ENCODE peak calls at places on chromosomes 6 and 20, in six cellular contexts. C, L, I, S, V and Q are unnamed samples.

GRCh38 chr20:19820520-19821211 is 62.6 kb downstream of the RIN2 start:
- DNase-seq in L (no peak), V (no peak), C (peak; percentile 75), S (no peak), I (no peak), Q (no peak)

GRCh38 chr20:64145458-64146300 is 18.6 kb upstream of the MYT1 start:
- DNase-seq in L (no peak), I (no peak), C (no peak), S (no peak), V (no peak), Q (peak; percentile 26)

GRCh38 chr6:12136905-12137304 is 124.8 kb downstream of the HIVEP1 start:
- DNase-seq in I (no peak), C (peak; percentile 27), L (no peak), V (no peak), S (no peak), Q (no peak)

GRCh38 chr20:63235399-63235983 is at the start of gene BIRC7:
- DNase-seq in L (no peak), C (no peak), I (no peak), S (no peak), V (no peak), Q (no peak)

GRCh38 chr6:10954590-10955010 is 67.7 kb downstream of the SYCP2L start:
- DNase-seq in C (peak; percentile 89), V (peak; percentile 75), S (peak; percentile 72), L (peak; percentile 48), I (peak; percentile 77), Q (peak; percentile 87)

GRCh38 chr20:41587956-41588355 is 30.2 kb downstream of the CHD6 start:
- DNase-seq in I (no peak), S (no peak), C (no peak), L (no peak), V (no peak), Q (no peak)

GRCh38 chr6:166834049-166834448 is 122.3 kb downstream of the RNASET2 start:
- DNase-seq in C (no peak), I (no peak), V (no peak), S (no peak), L (no peak), Q (no peak)

GRCh38 chr20:5156670-5157448 is 30.1 kb downstream of the CDS2 start:
- DNase-seq in L (no peak), I (no peak), V (no peak), C (no peak), S (no peak), Q (no peak)

GRCh38 chr6:118596774-118597332 is 48.8 kb downstream of the PLN start:
- DNase-seq in L (no peak), I (no peak), V (no peak), C (no peak), S (no peak), Q (no peak)

GRCh38 chr6:159941286-159942113 is 27.4 kb upstream of the IGF2R start:
- DNase-seq in I (no peak), L (no peak), V (no peak), C (peak; percentile 38), S (no peak), Q (no peak)

GRCh38 chr6:168623736-168624135 is 182.8 kb downstream of the SMOC2 start:
- DNase-seq in V (no peak), L (no peak), I (no peak), S (no peak), C (no peak), Q (no peak)

GRCh38 chr6:141418076-141418475 is 714.6 kb upstream of the GJE1 start:
- DNase-seq in C (no peak), L (no peak), I (no peak), V (no peak), S (no peak), Q (no peak)

GRCh38 chr20:62782149-62782892 is 14.0 kb upstream of the MRGBP start:
- DNase-seq in C (peak; percentile 64), S (no peak), V (no peak), L (no peak), I (no peak), Q (no peak)

GRCh38 chr6:23013776-23014175 is 444.4 kb downstream of the HDGFL1 start:
- DNase-seq in V (no peak), S (no peak), I (no peak), L (no peak), C (no peak), Q (no peak)

GRCh38 chr20:1619861-1620444 is at the start of gene SIRPB1:
- DNase-seq in L (no peak), S (no peak), I (no peak), V (no peak), C (peak; percentile 0), Q (no peak)

GRCh38 chr6:168546173-168546572 is 105.2 kb downstream of the SMOC2 start:
- DNase-seq in S (no peak), C (no peak), V (no peak), L (no peak), I (peak; percentile 76), Q (peak; percentile 53)

GRCh38 chr20:33914871-33915270 is 78.8 kb upstream of the RALY start:
- DNase-seq in C (no peak), L (no peak), S (no peak), I (no peak), V (no peak), Q (peak; percentile 0)

GRCh38 chr6:25874118-25874517 is at the start of gene SLC17A3:
- DNase-seq in I (no peak), L (no peak), S (no peak), C (no peak), V (no peak), Q (no peak)

GRCh38 chr20:40738976-40739375 is 49.9 kb upstream of the MAFB start:
- DNase-seq in V (no peak), S (no peak), I (no peak), C (no peak), L (no peak), Q (no peak)

GRCh38 chr6:2688416-2689064 is 62.2 kb downstream of the MYLK4 start:
- DNase-seq in S (no peak), L (no peak), I (no peak), C (no peak), V (no peak), Q (no peak)

GRCh38 chr20:31602779-31603441 is 2.2 kb upstream of the ID1 start:
- DNase-seq in L (no peak), S (no peak), I (no peak), V (peak; percentile 44), C (peak; percentile 51), Q (no peak)

GRCh38 chr20:31956556-31957220 is 4.8 kb upstream of the PDRG1 start:
- DNase-seq in L (no peak), I (no peak), S (no peak), V (no peak), C (no peak), Q (no peak)

GRCh38 chr6:56356431-56356830 is 109.1 kb upstream of the COL21A1 start:
- DNase-seq in C (peak; percentile 48), I (no peak), L (no peak), S (no peak), V (no peak), Q (no peak)

GRCh38 chr6:90610291-90610670 is 23.4 kb upstream of the MAP3K7 start:
- DNase-seq in L (no peak), V (no peak), S (no peak), C (peak; percentile 34), I (no peak), Q (peak; percentile 68)

GRCh38 chr6:75283907-75284284 is 696 bp downstream of the TMEM30A start:
- DNase-seq in V (no peak), S (no peak), L (no peak), I (no peak), C (no peak), Q (no peak)
- H3K4me1 ChIP-seq in V (peaks cover 30% of the 10 kb centered on the region), S (peaks cover 72% of the 10 kb centered on the region), L (no peaks in the 10 kb centered on the region), I (peaks cover 40% of the 10 kb centered on the region), C (peaks cover 38% of the 10 kb centered on the region), Q (no peaks in the 10 kb centered on the region)

DNA sequence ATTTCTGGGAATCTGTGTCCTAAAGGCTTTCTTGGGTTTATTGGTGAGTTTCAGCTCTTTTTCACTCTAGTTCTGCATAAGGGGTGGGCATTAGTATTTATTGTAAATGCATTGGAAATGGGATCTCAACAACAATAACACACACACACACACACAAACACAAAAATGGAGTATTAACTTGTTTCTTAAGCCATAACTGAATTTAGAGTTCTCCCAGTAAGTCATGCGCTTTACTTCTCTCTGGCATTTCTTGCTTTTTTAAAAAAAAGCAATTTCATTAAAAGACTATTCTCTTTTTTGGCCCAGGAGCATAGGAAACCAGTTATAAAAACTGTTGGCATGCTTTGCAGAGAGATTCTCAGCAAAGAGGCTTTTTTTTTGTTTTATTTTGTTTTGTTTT is 128.7 kb downstream of the BCAS1 start:
- DNase-seq in V (no peak), S (no peak), L (no peak), C (no peak), I (no peak), Q (no peak)
- H3K27ac ChIP-seq in V (peak overlapping the region; percentile 70), S (peak overlapping the region; percentile 87), L (no peak overlapping the region), C (peak overlapping the region; percentile 71), I (peak overlapping the region; percentile 21), Q (no peak overlapping the region)

DNA sequence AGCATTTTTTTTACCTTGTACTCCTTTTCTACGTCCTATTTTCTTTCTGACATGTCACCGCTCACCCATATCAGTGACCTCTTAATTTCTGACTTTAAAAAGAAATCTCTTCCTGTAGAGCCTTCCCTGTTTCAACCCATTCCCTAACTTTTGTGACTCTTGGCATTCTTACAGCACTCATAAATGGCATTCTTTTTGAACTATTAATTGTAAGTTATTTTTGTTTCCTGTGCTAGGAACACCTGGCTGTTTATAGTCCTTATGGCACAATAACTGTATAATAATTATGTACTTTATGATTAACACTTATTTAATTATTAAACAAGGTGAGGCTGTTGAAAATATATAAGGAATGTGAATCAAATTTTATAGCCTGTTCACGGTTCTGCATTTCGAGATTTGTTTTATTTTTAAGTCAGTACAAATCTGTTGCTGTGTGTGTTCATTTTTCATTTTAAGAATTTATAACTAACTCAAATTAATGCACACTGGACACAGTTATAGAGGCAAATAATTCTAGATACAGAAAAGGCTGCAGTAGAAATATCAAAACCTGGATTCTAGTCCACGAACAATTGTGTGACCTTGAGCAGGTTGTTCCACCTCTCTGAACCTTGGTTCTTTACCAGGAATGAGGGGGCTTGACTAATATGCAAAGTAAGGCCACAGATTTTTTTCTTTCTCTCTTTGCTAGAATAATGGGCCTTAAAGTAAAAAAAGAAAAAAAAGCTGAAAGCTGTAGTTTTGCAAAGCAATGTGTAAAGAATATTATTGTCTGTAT is 1.5 kb downstream of the KIZ start:
- DNase-seq in S (no peak), C (no peak), I (no peak), V (no peak), L (no peak), Q (no peak)
- H3K4me1 ChIP-seq in S (peaks cover 31% of the 10 kb centered on the region), C (peaks cover 3% of the 10 kb centered on the region), I (peaks cover 12% of the 10 kb centered on the region), V (no peaks in the 10 kb centered on the region), L (no peaks in the 10 kb centered on the region), Q (no peaks in the 10 kb centered on the region)

GRCh38 chr6:154786144-154786868 is 53.1 kb downstream of the SCAF8 start:
- DNase-seq in C (no peak), S (no peak), V (no peak), I (no peak), L (no peak), Q (no peak)
- H3K27ac ChIP-seq in C (no peak overlapping the region), S (no peak overlapping the region), V (no peak overlapping the region), I (no peak overlapping the region), L (no peak overlapping the region), Q (no peak overlapping the region)

GRCh38 chr6:108580645-108581044 is 19.9 kb downstream of the FOXO3 start:
- DNase-seq in L (no peak), I (no peak), V (no peak), C (no peak), S (no peak), Q (no peak)
- H3K4me1 ChIP-seq in L (peaks cover 17% of the 10 kb centered on the region), I (peaks cover 96% of the 10 kb centered on the region), V (peaks cover 80% of the 10 kb centered on the region), C (peaks cover 17% of the 10 kb centered on the region), S (peaks cover 98% of the 10 kb centered on the region), Q (peaks cover 45% of the 10 kb centered on the region)

GRCh38 chr20:38890497-38890818 is 35.8 kb upstream of the FAM83D start:
- DNase-seq in V (no peak), I (no peak), C (no peak), S (no peak), L (no peak), Q (no peak)
- H3K27ac ChIP-seq in V (no peak overlapping the region), I (no peak overlapping the region), C (no peak overlapping the region), S (no peak overlapping the region), L (no peak overlapping the region), Q (no peak overlapping the region)